ENCODE peak calls at places on chromosome 18, in seven cellular contexts. G is osteocyte; M is K562; X is WTC11; A is EL; T is AG04449; D is stimulated activated CD8-positive, alpha-beta memory T cell treated with anti-CD3 and anti-CD28 coated beads, Interleukin-12 subunit alpha, Interleukin-12 subunit beta, amount 100 ng/mL, for 4 hours. R is an unnamed sample.

GRCh38 chr18:9333441-9334350 is 877 bp upstream of the TWSG1 start:
- DNase-seq in X (peak; percentile 54), M (no peak), A (no peak), T (no peak), G (no peak), D (peak; percentile 3), R (no peak)

GRCh38 chr18:61984293-61984692 is 91.5 kb upstream of the RNF152 start:
- DNase-seq in A (no peak), X (no peak), D (no peak), M (no peak), G (no peak), T (no peak), R (no peak)

GRCh38 chr18:45248240-45248903 is 366.9 kb upstream of the SLC14A2 start:
- DNase-seq in T (peak; percentile 89), G (no peak), X (no peak), A (peak; percentile 56), M (no peak), D (no peak), R (no peak)

GRCh38 chr18:49935215-49935614 is 121.9 kb upstream of the ACAA2 start:
- DNase-seq in T (no peak), G (no peak), D (no peak), M (no peak), X (no peak), A (no peak), R (no peak)

GRCh38 chr18:14975431-14975830 is 227.5 kb downstream of the ANKRD30B start:
- DNase-seq in T (no peak), M (no peak), G (no peak), A (no peak), X (no peak), D (no peak), R (no peak)

GRCh38 chr18:9736942-9737813 is 29.1 kb downstream of the RAB31 start:
- DNase-seq in A (peak; percentile 65), G (no peak), T (no peak), D (no peak), M (no peak), X (no peak), R (no peak)

GRCh38 chr18:79584491-79585394 is 94.9 kb upstream of the CTDP1 start:
- DNase-seq in X (no peak), D (no peak), G (peak; percentile 79), M (no peak), A (no peak), T (no peak), R (no peak)

GRCh38 chr18:57107141-57107832 is 39.6 kb upstream of the BOD1L2 start:
- DNase-seq in G (no peak), M (no peak), X (no peak), T (no peak), A (peak; percentile 22), D (no peak), R (no peak)

GRCh38 chr18:57803119-57803969 is at the start of gene ATP8B1:
- DNase-seq in D (no peak), G (peak; percentile 89), X (peak; percentile 92), A (peak; percentile 87), M (no peak), T (no peak), R (no peak)

GRCh38 chr18:3982541-3982940 is 472.6 kb downstream of the DLGAP1 start:
- DNase-seq in X (no peak), D (no peak), T (no peak), G (no peak), A (peak; percentile 40), M (no peak), R (no peak)

GRCh38 chr18:67194886-67195285 is 321.6 kb downstream of the DSEL start:
- DNase-seq in X (no peak), D (no peak), T (no peak), A (no peak), M (no peak), G (no peak), R (no peak)

GRCh38 chr18:731185-731584 is 18.8 kb upstream of the ENOSF1 start:
- DNase-seq in X (no peak), G (no peak), M (peak; percentile 30), D (no peak), A (no peak), T (no peak), R (no peak)

GRCh38 chr18:76412818-76413565 is 82.0 kb downstream of the ZNF516 start:
- DNase-seq in A (peak; percentile 51), M (no peak), X (no peak), G (no peak), D (no peak), T (no peak), R (no peak)

GRCh38 chr18:49018961-49019445 is 68.2 kb upstream of the SMAD7 start:
- DNase-seq in M (no peak), A (no peak), T (no peak), G (peak; percentile 77), X (no peak), D (no peak), R (no peak)

GRCh38 chr18:32373995-32374394 is 96.7 kb downstream of the GAREM1 start:
- DNase-seq in X (no peak), A (no peak), M (no peak), D (no peak), T (no peak), G (no peak), R (peak; percentile 51)

GRCh38 chr18:23578067-23578705 is 8.1 kb downstream of the NPC1 start:
- DNase-seq in G (no peak), T (no peak), A (no peak), D (no peak), X (no peak), M (no peak), R (no peak)

GRCh38 chr18:27713037-27713726 is 463.7 kb downstream of the CDH2 start:
- DNase-seq in M (no peak), X (no peak), T (no peak), A (no peak), D (no peak), G (no peak), R (no peak)